ENCODE peak calls at places on chromosomes 13 and 19, in ten cellular contexts. E is Ammon's horn; D is IMR-90; U is stimulated activated naive CD8-positive, alpha-beta T cell treated with anti-CD3 and anti-CD28 coated beads, Interleukin-15, Interleukin-2, amounts not matched to agents 100 U/mL and 50 U/mL, for 24 hours; Y is CD8-positive, alpha-beta memory T cell; T is amniotic epithelial cell; S is CD4-positive, CD25-positive, alpha-beta regulatory T cell; A is retinal pigment epithelial cell; B is foreskin fibroblast; I is iris pigment epithelial cell. L is an unnamed sample.
A peak's percentile ranks its signal among the peaks of the same experiment; 100 is the strongest.

GRCh38 chr13:33323766-33324525 is 38.4 kb upstream of the STARD13 start:
- DNase-seq in E (no peak), D (peak; percentile 63), U (no peak), Y (no peak), T (no peak), S (no peak), A (no peak), B (peak; percentile 71), I (peak; percentile 33), L (no peak)

GRCh38 chr19:56476671-56477428 is at the start of gene ZNF667:
- DNase-seq in E (peak; percentile 59), D (peak; percentile 59), U (peak; percentile 20), Y (no peak), T (no peak), S (peak; percentile 5), A (peak; percentile 66), B (peak; percentile 68), I (peak; percentile 42), L (no peak)

GRCh38 chr13:114099191-114099590 is 33.2 kb downstream of the RASA3 start:
- DNase-seq in E (no peak), D (peak; percentile 93), U (peak; percentile 26), Y (no peak), T (peak; percentile 89), S (no peak), A (no peak), B (peak; percentile 97), I (peak; percentile 94), L (peak; percentile 52)

GRCh38 chr13:34161829-34162544 is 344.0 kb downstream of the RFC3 start:
- DNase-seq in E (no peak), D (peak; percentile 80), U (no peak), Y (no peak), T (peak; percentile 94), S (no peak), A (peak; percentile 100), B (peak; percentile 76), I (peak; percentile 85), L (no peak)

GRCh38 chr19:8090932-8091331 is 38.4 kb downstream of the CCL25 start:
- DNase-seq in E (no peak), D (no peak), U (no peak), Y (no peak), T (no peak), S (no peak), A (no peak), B (no peak), I (no peak), L (no peak)

GRCh38 chr13:33611016-33611805 is 206.7 kb upstream of the RFC3 start:
- DNase-seq in E (peak; percentile 86), D (peak; percentile 64), U (no peak), Y (no peak), T (peak; percentile 51), S (no peak), A (peak; percentile 65), B (no peak), I (peak; percentile 82), L (no peak)

GRCh38 chr13:76769238-76769859 is 116.9 kb downstream of the KCTD12 start:
- DNase-seq in E (no peak), D (no peak), U (no peak), Y (no peak), T (no peak), S (no peak), A (no peak), B (no peak), I (no peak), L (no peak)

GRCh38 chr19:37564624-37565369 is 29.8 kb downstream of the ZNF571 start:
- DNase-seq in E (no peak), D (no peak), U (no peak), Y (no peak), T (peak; percentile 2), S (no peak), A (no peak), B (no peak), I (no peak), L (no peak)

GRCh38 chr13:107827840-107828549 is 387.3 kb downstream of the LIG4 start:
- DNase-seq in E (no peak), D (no peak), U (no peak), Y (no peak), T (no peak), S (no peak), A (no peak), B (no peak), I (no peak), L (no peak)

GRCh38 chr13:50400930-50401553 is 385.8 kb downstream of the KCNRG start:
- DNase-seq in E (peak; percentile 94), D (peak; percentile 92), U (no peak), Y (no peak), T (peak; percentile 92), S (no peak), A (no peak), B (peak; percentile 92), I (peak; percentile 85), L (no peak)

GRCh38 chr19:18017275-18018083 is 9.5 kb downstream of the ARRDC2 start:
- DNase-seq in E (no peak), D (no peak), U (no peak), Y (no peak), T (no peak), S (no peak), A (no peak), B (no peak), I (no peak), L (peak; percentile 6)

L was measured in K562.